ENCODE peak calls at places on chromosome 2, in four cellular contexts. B, R, A and P are unnamed samples.

GRCh38 chr2:224369028-224369632 is 32.8 kb downstream of the FAM124B start:
- DNase-seq in A (no peak), R (peak), B (peak), P (peak)

GRCh38 chr2:228103379-228103778 is 78.1 kb downstream of the SPHKAP start:
- DNase-seq in A (no peak), R (no peak), B (no peak), P (no peak)

GRCh38 chr2:197195591-197195990 is 115.0 kb downstream of the ANKRD44 start:
- DNase-seq in R (no peak), A (no peak), B (no peak), P (no peak)

GRCh38 chr2:207812058-207812857 is 42.6 kb upstream of the FZD5 start:
- DNase-seq in B (no peak), R (no peak), A (no peak), P (no peak)

GRCh38 chr2:147863835-147864234 is 19.0 kb downstream of the ACVR2A start:
- DNase-seq in A (no peak), R (no peak), B (no peak), P (no peak)

GRCh38 chr2:111617299-111617803 is 266.6 kb downstream of the ANAPC1 start:
- DNase-seq in B (no peak), A (no peak), R (peak), P (no peak)

GRCh38 chr2:30772021-30772705 is 35.1 kb downstream of the CAPN13 start:
- DNase-seq in A (no peak), R (no peak), B (no peak), P (no peak)

GRCh38 chr2:191864623-191865521 is 18.0 kb upstream of the CAVIN2 start:
- DNase-seq in B (no peak), A (no peak), R (peak), P (no peak)

GRCh38 chr2:64525323-64525625 is 1.1 kb downstream of the AFTPH start:
- DNase-seq in B (peak), A (no peak), R (peak), P (no peak)

GRCh38 chr2:130261970-130262760 is 63.9 kb upstream of the TUBA3E start:
- DNase-seq in B (no peak), R (no peak), A (no peak), P (no peak)

GRCh38 chr2:120245520-120245835 is 7.2 kb upstream of the RALB start:
- DNase-seq in A (no peak), R (peak), B (no peak), P (peak)

GRCh38 chr2:212037062-212037461 is 501.5 kb downstream of the ERBB4 start:
- DNase-seq in A (no peak), B (no peak), R (no peak), P (no peak)

GRCh38 chr2:113962692-113963480 is 73.0 kb downstream of the ACTR3 start:
- DNase-seq in R (no peak), A (no peak), B (no peak), P (no peak)

GRCh38 chr2:113896791-113897190 is 6.9 kb downstream of the ACTR3 start:
- DNase-seq in B (no peak), A (no peak), R (no peak), P (no peak)

GRCh38 chr2:179525340-179525739 is 260.7 kb upstream of the SESTD1 start:
- DNase-seq in B (no peak), A (no peak), R (no peak), P (no peak)

DNA sequence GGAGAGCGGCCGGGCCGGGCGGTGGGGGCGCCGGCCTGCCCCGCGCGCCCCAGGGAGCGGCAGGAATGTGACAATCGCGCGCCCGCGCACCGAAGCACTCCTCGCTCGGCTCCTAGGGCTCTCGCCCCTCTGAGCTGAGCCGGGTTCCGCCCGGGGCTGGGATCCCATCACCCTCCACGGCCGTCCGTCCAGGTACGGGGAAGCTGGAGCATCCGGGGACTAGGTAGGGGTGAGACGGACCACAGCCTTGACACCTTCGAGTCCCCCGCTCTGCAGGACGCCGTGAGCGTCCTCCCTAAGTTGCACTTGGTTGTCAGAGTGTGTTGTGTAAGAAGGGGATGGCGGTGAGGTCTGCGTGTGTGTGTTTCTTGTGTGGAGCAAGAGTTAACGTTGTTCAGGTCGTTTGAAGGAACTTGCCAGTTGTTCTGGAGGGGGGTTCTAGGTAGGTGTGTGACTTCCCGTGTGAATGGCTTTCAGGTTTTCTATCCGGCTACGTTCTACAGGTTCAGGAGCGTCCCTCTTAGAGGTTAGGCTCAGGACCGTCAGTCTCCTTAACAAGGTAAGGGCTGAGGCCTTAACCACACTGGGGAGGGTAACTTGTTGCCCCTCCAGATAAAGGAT is 393 bp downstream of the IL1R1 start:
- DNase-seq in R (peak), A (no peak), B (peak), P (no peak)
- TF ChIP-seq FOXK2 in R (no peak), A (no peak), B (no peak), P (no peak)

GRCh38 chr2:18495058-18495457 is 65.4 kb downstream of the RDH14 start:
- DNase-seq in R (no peak), A (no peak), B (no peak), P (no peak)
- TF ChIP-seq BHLHE40 in R (no peak), A (no peak), B (no peak), P (no peak)

GRCh38 chr2:240236217-240237111 is 96.0 kb upstream of the OTOS start:
- DNase-seq in R (no peak), A (no peak), B (no peak), P (no peak)
- TF ChIP-seq FOXK2 in R (no peak), A (no peak), B (no peak), P (no peak)

GRCh38 chr2:128413718-128414341 is 95.2 kb upstream of the HS6ST1 start:
- DNase-seq in B (no peak), R (no peak), A (no peak), P (no peak)
- TF ChIP-seq BHLHE40 in B (no peak), R (no peak), A (no peak), P (no peak)

GRCh38 chr2:126916744-126917143 is 18.1 kb downstream of the TEX51 start:
- DNase-seq in R (no peak), A (no peak), B (no peak), P (no peak)
- TF ChIP-seq FOXK2 in R (no peak), A (no peak), B (no peak), P (no peak)

GRCh38 chr2:133412637-133413164 is 155.6 kb downstream of the NCKAP5 start:
- DNase-seq in R (no peak), B (no peak), A (no peak), P (no peak)

GRCh38 chr2:133411857-133412256 is 156.4 kb downstream of the NCKAP5 start:
- DNase-seq in B (peak), R (no peak), A (no peak), P (peak)

GRCh38 chr2:133405252-133405651 is 163.0 kb downstream of the NCKAP5 start:
- DNase-seq in A (no peak), R (no peak), B (no peak), P (no peak)

GRCh38 chr2:133407341-133407740 is 160.9 kb downstream of the NCKAP5 start:
- DNase-seq in R (no peak), A (no peak), B (no peak), P (no peak)
- TF ChIP-seq BHLHE40 in R (no peak), A (no peak), B (no peak), P (no peak)